ENCODE peak calls at places on chromosomes 2 and 18, in four cellular contexts. O, N, D and X are unnamed samples.

GRCh38 chr2:211228559-211228958 is 672.2 kb downstream of the CPS1 start:
- DNase-seq in O (no peak), N (no peak), D (no peak), X (no peak)

GRCh38 chr18:2303517-2304238 is 267.6 kb downstream of the METTL4 start:
- DNase-seq in O (no peak), N (peak; percentile 87), D (no peak), X (no peak)

GRCh38 chr18:76968073-76968472 is 145.7 kb downstream of the ZNF236 start:
- DNase-seq in O (peak; percentile 47), N (no peak), D (peak; percentile 66), X (peak; percentile 92)

GRCh38 chr2:217415316-217415715 is 555.5 kb upstream of the TNP1 start:
- DNase-seq in O (no peak), N (no peak), D (no peak), X (no peak)

GRCh38 chr18:1017679-1018078 is 113.0 kb downstream of the ADCYAP1 start:
- DNase-seq in O (peak; percentile 29), N (no peak), D (no peak), X (no peak)

GRCh38 chr2:30293303-30293912 is 62.1 kb downstream of the LBH start:
- DNase-seq in O (peak; percentile 53), N (no peak), D (no peak), X (no peak)

GRCh38 chr2:127722807-127723206 is 21.5 kb downstream of the SFT2D3 start:
- DNase-seq in O (no peak), N (no peak), D (no peak), X (no peak)

GRCh38 chr2:175808858-175809257 is 193.2 kb downstream of the LNPK start:
- DNase-seq in O (no peak), N (no peak), D (no peak), X (no peak)

GRCh38 chr18:71899707-71900483 is 644.2 kb downstream of the CBLN2 start:
- DNase-seq in O (no peak), N (no peak), D (no peak), X (no peak)

GRCh38 chr2:121104721-121105141 is 180.3 kb downstream of the TFCP2L1 start:
- DNase-seq in O (peak; percentile 21), N (no peak), D (no peak), X (no peak)

GRCh38 chr18:36441426-36441870 is 143.9 kb downstream of the FHOD3 start:
- DNase-seq in O (no peak), N (peak; percentile 41), D (no peak), X (no peak)

GRCh38 chr2:65299246-65299645 is 71.6 kb downstream of the ACTR2 start:
- DNase-seq in O (no peak), N (no peak), D (no peak), X (no peak)

DNA sequence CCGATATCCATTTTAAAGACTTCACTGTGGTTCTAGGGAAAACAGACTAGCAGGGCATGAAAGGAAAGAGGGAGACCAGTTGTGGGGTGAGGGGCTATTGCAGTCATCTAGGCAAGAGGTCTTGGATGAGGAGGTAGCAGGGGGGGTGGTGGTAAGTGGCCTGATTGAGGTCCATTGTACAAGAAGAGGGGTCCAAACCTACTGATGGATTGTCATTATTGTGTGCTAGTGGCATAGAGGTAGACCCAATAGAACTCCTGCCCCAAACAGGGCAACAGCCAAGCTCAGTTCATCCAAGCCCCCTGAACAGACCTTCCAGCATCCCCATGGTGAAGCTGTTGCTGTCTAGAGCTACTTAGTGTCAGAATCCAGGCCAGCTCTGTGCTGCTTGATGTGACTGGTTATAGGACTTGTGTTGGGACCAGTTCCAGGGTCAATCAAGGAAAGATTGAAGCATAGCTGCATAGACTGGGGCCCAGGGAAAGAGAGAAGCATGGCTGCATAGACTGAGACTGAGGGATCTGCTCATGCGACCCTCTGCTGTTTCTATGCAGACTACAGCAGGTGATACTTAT is 7.0 kb downstream of the ASAP2 start:
- DNase-seq in O (no peak), N (no peak), D (no peak), X (no peak)
- H3K79me2 ChIP-seq in O (no peaks in the 10 kb centered on the region), N (no peaks in the 10 kb centered on the region), D (peaks cover 55% of the 10 kb centered on the region), X (no peaks in the 10 kb centered on the region)

DNA sequence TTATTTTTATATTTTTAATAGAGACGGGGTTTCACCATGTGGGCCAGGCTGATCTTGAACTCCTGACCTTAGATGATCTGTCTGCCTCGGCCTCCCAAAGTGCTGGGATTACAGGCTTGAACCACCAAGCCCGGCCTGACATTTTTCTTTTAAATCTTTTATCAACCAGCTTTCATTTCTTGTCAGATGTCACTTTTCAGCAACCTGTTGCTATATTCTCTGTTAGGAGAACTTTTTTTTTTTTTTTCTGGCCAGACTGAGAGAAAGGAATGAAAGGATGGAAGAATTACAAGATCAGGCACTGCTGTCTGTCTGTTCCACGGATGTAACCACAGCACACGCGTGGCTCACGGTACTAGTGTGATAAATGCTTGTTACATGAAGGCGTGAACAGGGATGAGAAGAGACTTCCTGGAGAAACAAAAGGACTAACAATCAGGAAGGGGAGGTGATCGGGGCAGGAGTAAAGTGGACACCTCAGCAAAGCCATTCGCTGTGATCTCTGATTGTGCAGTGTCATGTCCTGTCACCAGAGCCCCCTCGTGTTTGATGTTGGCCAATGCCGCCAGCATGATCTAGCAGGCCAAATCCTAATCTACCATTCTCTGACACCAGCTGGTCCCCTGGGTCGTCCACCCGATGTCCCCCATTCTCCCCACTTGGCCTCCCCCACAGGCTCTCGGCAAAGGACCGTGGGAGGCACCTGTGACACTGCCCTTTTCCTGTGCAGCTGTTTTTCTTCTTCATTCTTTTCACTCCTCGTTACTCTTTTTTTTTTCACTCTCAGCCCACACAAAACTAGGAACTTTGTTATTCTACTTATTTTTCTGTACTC is 146.6 kb downstream of the TGIF1 start:
- DNase-seq in O (peak; percentile 86), N (peak; percentile 51), D (no peak), X (peak; percentile 61)
- H2BK120ac ChIP-seq in O (peak overlapping the region; percentile 88), N (peak overlapping the region; percentile 79), D (peak overlapping the region; percentile 95), X (no peak overlapping the region)

GRCh38 chr18:62766266-62766665 is 50.9 kb downstream of the PHLPP1 start:
- DNase-seq in O (no peak), N (peak; percentile 77), D (no peak), X (no peak)
- H3K79me2 ChIP-seq in O (peaks cover 52% of the 10 kb centered on the region), N (no peaks in the 10 kb centered on the region), D (peaks cover 95% of the 10 kb centered on the region), X (peaks cover 52% of the 10 kb centered on the region)

GRCh38 chr2:237179161-237179560 is 93.5 kb downstream of the COPS8 start:
- DNase-seq in O (no peak), N (no peak), D (no peak), X (no peak)
- H2BK120ac ChIP-seq in O (no peak overlapping the region), N (no peak overlapping the region), D (no peak overlapping the region), X (no peak overlapping the region)